ENCODE peak calls at places on chromosomes 13 and 19, in four cellular contexts. S is H1, J is SK-N-SH, V is K562. N is an unnamed sample.

GRCh38 chr13:114032121-114032799 is 58.4 kb upstream of the C13orf46 start:
- DNase-seq in S (no peak), J (no peak), V (no peak), N (peak; percentile 84)

GRCh38 chr13:102903659-102904407 is 58.0 kb downstream of the ERCC5 start:
- DNase-seq in S (no peak), J (peak; percentile 28), V (peak; percentile 17), N (no peak)

GRCh38 chr13:20351279-20352022 is 119.3 kb upstream of the GJB6 start:
- DNase-seq in S (no peak), J (no peak), V (no peak), N (no peak)

GRCh38 chr19:46745521-46746280 is at the start of gene FKRP:
- DNase-seq in S (no peak), J (peak; percentile 86), V (peak; percentile 33), N (no peak)

GRCh38 chr19:47107953-47108746 is 5.4 kb downstream of the ZC3H4 start:
- DNase-seq in S (no peak), J (no peak), V (no peak), N (peak; percentile 38)

GRCh38 chr19:51821921-51822716 is 27.2 kb downstream of the FPR3 start:
- DNase-seq in S (no peak), J (no peak), V (no peak), N (no peak)

GRCh38 chr13:62625214-62625613 is 1209.6 kb upstream of the PCDH20 start:
- DNase-seq in S (no peak), J (no peak), V (no peak), N (no peak)

GRCh38 chr13:51929699-51930098 is 67.9 kb downstream of the CCDC70 start:
- DNase-seq in S (no peak), J (no peak), V (no peak), N (no peak)

GRCh38 chr19:35142531-35143230 is 374 bp upstream of the FXYD7 start:
- DNase-seq in S (no peak), J (peak; percentile 91), V (peak; percentile 82), N (no peak)
- TF ChIP-seq JUND in S (no peak), J (no peak), V (no peak), N (no peak)

DNA sequence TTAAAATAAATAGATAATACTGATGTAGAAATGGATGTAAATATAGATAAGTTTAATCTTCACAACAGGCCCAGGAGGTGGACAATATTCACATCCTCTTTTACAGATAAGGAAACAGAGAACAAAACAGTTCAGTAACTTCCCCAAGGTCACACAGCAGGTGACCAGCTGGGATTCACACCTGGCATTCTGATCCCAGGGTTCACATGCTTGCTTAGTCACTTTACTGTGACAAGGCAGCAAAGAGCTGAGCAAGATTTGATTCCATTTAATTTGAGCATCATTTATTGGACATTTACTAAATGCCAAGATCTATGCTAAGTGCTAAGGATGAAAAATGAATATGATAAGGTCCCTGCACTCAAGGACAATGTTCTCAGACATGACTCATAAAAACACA is 94.0 kb upstream of the STARD13 start:
- DNase-seq in S (no peak), J (no peak), V (no peak), N (peak; percentile 49)
- TF ChIP-seq JUND in S (no peak), J (no peak), V (no peak), N (no peak)

GRCh38 chr19:55437410-55437809 is 5.7 kb downstream of the SHISA7 start:
- DNase-seq in S (no peak), J (no peak), V (peak; percentile 83), N (peak; percentile 90)
- TF ChIP-seq JUND in S (no peak), J (no peak), V (peak; percentile 58), N (no peak)

DNA sequence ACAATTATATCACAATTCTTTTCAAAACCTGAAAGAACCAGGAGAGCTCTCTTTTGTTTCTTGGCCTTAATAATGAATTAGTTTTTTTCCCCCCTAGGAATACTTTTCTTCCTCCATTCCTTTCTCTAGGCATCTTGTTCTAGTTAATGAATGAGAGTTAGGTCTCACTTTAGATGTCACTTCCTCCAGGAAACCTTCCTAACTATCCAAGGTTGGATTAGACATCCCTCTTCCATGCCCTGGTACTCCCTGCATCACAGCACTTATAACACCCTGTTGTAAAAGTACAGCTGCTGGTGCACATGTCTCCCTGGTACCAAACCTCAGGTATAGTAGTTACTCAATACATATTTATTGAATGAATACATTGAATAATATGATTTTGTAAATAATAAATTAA is 21.2 kb upstream of the DGKH start:
- DNase-seq in S (no peak), J (no peak), V (no peak), N (no peak)
- TF ChIP-seq JUND in S (no peak), J (no peak), V (no peak), N (no peak)

DNA sequence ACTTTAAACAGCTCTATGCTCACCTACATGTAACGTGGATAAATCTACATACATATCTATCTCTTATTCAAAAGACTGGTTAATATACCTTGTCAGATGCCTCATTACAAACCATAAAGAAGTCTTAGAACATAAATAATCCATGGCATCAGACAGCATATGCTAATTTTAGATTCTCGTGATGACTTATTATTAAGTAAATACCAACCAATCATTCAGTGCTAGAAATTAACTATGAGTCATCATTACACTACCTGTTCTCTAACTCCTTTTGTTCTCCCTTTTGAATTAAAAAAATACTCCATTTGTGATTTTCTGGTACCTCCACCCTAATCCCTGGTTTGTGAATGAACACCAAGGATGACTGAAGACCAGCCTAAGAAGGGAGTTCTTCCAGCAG is 754.3 kb upstream of the ARGLU1 start:
- DNase-seq in S (no peak), J (no peak), V (no peak), N (no peak)
- TF ChIP-seq JUND in S (no peak), J (no peak), V (no peak), N (no peak)

N was measured in T47D.